ENCODE peak calls at places on chromosomes 6 and 20, in eight cellular contexts. X is left ventricle myocardium inferior, U is HFFc6, S is lower leg skin, K is pancreas, J is body of pancreas, T is PC-9, C is A549. Y is an unnamed sample.
A peak's percentile ranks its signal among the peaks of the same experiment; 100 is the strongest.

GRCh38 chr6:4778086-4778485 is 1.9 kb downstream of the CDYL start:
- DNase-seq in X (no peak), U (peak; percentile 36), S (no peak), K (no peak), J (no peak), T (no peak), C (no peak), Y (no peak)

GRCh38 chr20:42530855-42531674 is 658.6 kb downstream of the PTPRT start:
- DNase-seq in X (no peak), U (no peak), S (no peak), K (no peak), J (peak; percentile 30), T (peak; percentile 1), C (peak; percentile 11), Y (no peak)

GRCh38 chr6:124964084-124964763 is 2.0 kb downstream of the RNF217 start:
- DNase-seq in X (no peak), U (peak; percentile 28), S (peak; percentile 60), K (no peak), J (peak; percentile 13), T (no peak), C (no peak), Y (no peak)

GRCh38 chr6:29651413-29652197 is 5.3 kb upstream of the MOG start:
- DNase-seq in X (no peak), U (peak; percentile 48), S (no peak), K (no peak), J (no peak), T (no peak), C (peak; percentile 51), Y (no peak)

GRCh38 chr6:78810146-78810545 is 57.2 kb upstream of the IRAK1BP1 start:
- DNase-seq in X (no peak), U (peak; percentile 46), S (no peak), K (no peak), J (no peak), T (peak; percentile 22), C (peak; percentile 8), Y (peak; percentile 37)

GRCh38 chr6:95084867-95085266 is 492.5 kb upstream of the MANEA start:
- DNase-seq in X (no peak), U (no peak), S (no peak), K (no peak), J (no peak), T (no peak), C (no peak), Y (no peak)

GRCh38 chr20:56433880-56434255 is 21.8 kb downstream of the CASS4 start:
- DNase-seq in X (no peak), U (peak; percentile 81), S (no peak), K (no peak), J (no peak), T (no peak), C (no peak), Y (no peak)

GRCh38 chr20:38453941-38454340 is 18.7 kb upstream of the RALGAPB start:
- DNase-seq in X (no peak), U (no peak), S (no peak), K (no peak), J (no peak), T (no peak), C (no peak), Y (no peak)

GRCh38 chr20:5658897-5659296 is 91.3 kb upstream of the SHLD1 start:
- DNase-seq in X (peak; percentile 50), U (peak; percentile 51), S (peak; percentile 83), K (peak; percentile 18), J (peak; percentile 37), T (no peak), C (peak; percentile 68), Y (no peak)

GRCh38 chr6:106309024-106309423 is 16.5 kb downstream of the ATG5 start:
- DNase-seq in X (no peak), U (peak; percentile 8), S (no peak), K (no peak), J (no peak), T (no peak), C (no peak), Y (no peak)

GRCh38 chr6:6836609-6837406 is 248.3 kb downstream of the LY86 start:
- DNase-seq in X (no peak), U (no peak), S (no peak), K (no peak), J (no peak), T (no peak), C (no peak), Y (no peak)

GRCh38 chr20:37223053-37223452 is 38.6 kb downstream of the GHRH start:
- DNase-seq in X (no peak), U (peak; percentile 93), S (no peak), K (no peak), J (no peak), T (no peak), C (no peak), Y (no peak)

GRCh38 chr20:40673442-40673841 is 15.6 kb downstream of the MAFB start:
- DNase-seq in X (no peak), U (no peak), S (no peak), K (no peak), J (peak; percentile 74), T (no peak), C (no peak), Y (no peak)

GRCh38 chr6:116695398-116695797 is 14.4 kb downstream of the KPNA5 start:
- DNase-seq in X (no peak), U (no peak), S (no peak), K (no peak), J (no peak), T (no peak), C (no peak), Y (no peak)

GRCh38 chr20:34970193-34971037 is 14.7 kb downstream of the MYH7B start:
- DNase-seq in X (no peak), U (no peak), S (no peak), K (no peak), J (no peak), T (no peak), C (no peak), Y (no peak)

GRCh38 chr6:15752820-15753219 is 90.0 kb upstream of the DTNBP1 start:
- DNase-seq in X (no peak), U (no peak), S (no peak), K (no peak), J (no peak), T (no peak), C (no peak), Y (no peak)

GRCh38 chr6:72816022-72816421 is 194.2 kb downstream of the KCNQ5 start:
- DNase-seq in X (no peak), U (no peak), S (no peak), K (no peak), J (no peak), T (no peak), C (no peak), Y (no peak)

GRCh38 chr20:34180460-34181108 is 60.6 kb upstream of the ASIP start:
- DNase-seq in X (no peak), U (no peak), S (no peak), K (no peak), J (peak; percentile 18), T (peak; percentile 76), C (no peak), Y (no peak)

GRCh38 chr20:35702051-35702823 is 3.0 kb downstream of the ROMO1 start:
- DNase-seq in X (no peak), U (peak; percentile 63), S (no peak), K (no peak), J (no peak), T (no peak), C (no peak), Y (no peak)

GRCh38 chr6:137001287-137001976 is 43.3 kb downstream of the IL20RA start:
- DNase-seq in X (no peak), U (no peak), S (no peak), K (no peak), J (no peak), T (peak; percentile 22), C (peak; percentile 31), Y (no peak)

DNA sequence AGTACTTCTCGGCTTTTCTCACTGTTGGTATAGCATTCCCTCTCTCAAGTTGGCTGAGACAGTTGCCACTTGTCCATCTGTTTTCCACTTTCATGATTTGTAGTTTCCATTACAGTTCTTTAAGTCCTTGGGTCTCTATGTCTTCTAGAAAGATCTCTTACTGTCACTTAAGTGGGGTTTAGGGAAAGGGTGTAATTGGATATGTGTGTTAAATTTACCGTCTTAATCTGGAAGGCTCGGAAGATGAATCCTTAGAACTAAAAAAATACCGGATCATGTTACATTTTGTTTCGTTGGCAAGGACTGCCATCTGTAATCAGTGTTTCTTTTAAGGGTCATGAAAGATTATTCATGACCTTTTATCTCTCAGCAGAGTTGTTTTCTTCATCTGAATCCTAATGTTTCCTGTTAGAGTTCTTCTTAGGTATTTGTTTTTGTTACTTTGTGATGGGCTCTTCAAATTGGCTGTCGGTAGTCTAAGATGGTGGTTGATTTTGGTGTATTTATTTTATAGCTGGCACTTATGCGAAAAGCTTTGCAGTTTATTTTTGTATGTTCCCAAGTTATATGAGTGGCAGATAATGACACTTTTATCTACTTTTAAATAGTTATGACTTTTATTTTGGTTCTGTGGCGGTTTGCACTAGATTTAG is 21.7 kb upstream of the BTBD3 start:
- DNase-seq in X (no peak), U (no peak), S (no peak), K (no peak), J (no peak), T (no peak), C (no peak), Y (no peak)
- TF ChIP-seq CTCF in X (no peak), U (no peak), S (no peak), K (no peak), J (no peak), T (no peak), C (no peak), Y (no peak)

GRCh38 chr6:52697903-52698302 is 27.0 kb downstream of the TMEM14A start:
- DNase-seq in X (no peak), U (no peak), S (no peak), K (no peak), J (no peak), T (no peak), C (no peak), Y (no peak)
- TF ChIP-seq CTCF in X (no peak), U (no peak), S (no peak), K (no peak), J (no peak), T (no peak), C (no peak), Y (no peak)

GRCh38 chr20:45080867-45081616 is 19.9 kb downstream of the KCNS1 start:
- DNase-seq in X (no peak), U (no peak), S (no peak), K (no peak), J (no peak), T (no peak), C (no peak), Y (peak; percentile 16)
- TF ChIP-seq CTCF in X (peak; percentile 24), U (peak; percentile 80), S (no peak), K (no peak), J (peak; percentile 13), T (peak; percentile 68), C (peak; percentile 21), Y (peak; percentile 50)

DNA sequence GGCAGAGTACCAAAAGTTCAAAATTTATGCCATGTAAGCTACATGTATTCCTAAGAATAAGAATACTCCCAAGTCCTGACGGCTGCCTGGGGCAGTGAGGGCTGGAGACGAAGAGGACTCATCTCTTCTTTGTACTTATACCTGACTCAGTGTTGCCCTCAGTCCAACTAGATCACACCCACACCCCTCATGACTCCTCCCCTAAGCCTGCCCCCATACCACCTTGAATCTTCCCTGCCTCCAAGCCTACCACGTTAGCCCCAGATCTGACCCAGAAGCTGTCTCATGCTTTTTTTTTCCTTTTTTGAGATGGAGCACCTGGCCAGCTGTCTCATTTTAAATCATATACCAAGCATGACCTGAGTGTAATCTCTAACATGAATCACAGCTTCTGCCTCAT is 45.1 kb downstream of the MUC22 start:
- DNase-seq in X (no peak), U (no peak), S (no peak), K (no peak), J (no peak), T (no peak), C (no peak), Y (no peak)
- TF ChIP-seq CTCF in X (no peak), U (no peak), S (no peak), K (no peak), J (no peak), T (no peak), C (no peak), Y (no peak)

GRCh38 chr6:27753668-27754407 is 158.4 kb downstream of the OR2B2 start:
- DNase-seq in X (peak; percentile 53), U (peak; percentile 86), S (peak; percentile 42), K (peak; percentile 46), J (peak; percentile 50), T (peak; percentile 81), C (peak; percentile 70), Y (peak; percentile 69)
- TF ChIP-seq CTCF in X (peak; percentile 19), U (no peak), S (no peak), K (no peak), J (no peak), T (no peak), C (no peak), Y (no peak)